ENCODE peak calls at places on chromosome 2, in nine cellular contexts. U, Z, P, R, Q, G, V, N and C are unnamed samples.

GRCh38 chr2:179596018-179596417 is 265.4 kb downstream of the ZNF385B start:
- DNase-seq in P (peak), R (no peak), Q (no peak), N (no peak), V (no peak), G (no peak), U (peak), Z (no peak), C (peak)

GRCh38 chr2:59182249-59182648 is 941.1 kb upstream of the FANCL start:
- DNase-seq in P (no peak), Q (no peak), N (no peak), U (peak), Z (peak), R (no peak), V (peak), G (no peak), C (no peak)

GRCh38 chr2:101517753-101518152 is 42.8 kb upstream of the RFX8 start:
- DNase-seq in Z (no peak), P (no peak), Q (no peak), N (no peak), G (peak), R (no peak), U (peak), V (peak), C (no peak)

GRCh38 chr2:88874063-88874657 is 182.7 kb downstream of the RPIA start:
- DNase-seq in U (peak), N (no peak), Q (peak), G (peak), R (peak), P (peak), Z (peak), V (peak), C (peak)

GRCh38 chr2:168062054-168062453 is 185.3 kb downstream of the STK39 start:
- DNase-seq in Z (no peak), U (no peak), V (no peak), R (no peak), N (no peak), Q (no peak), G (no peak), P (no peak), C (no peak)

GRCh38 chr2:235614900-235615712 is 121.3 kb downstream of the AGAP1 start:
- DNase-seq in Q (no peak), R (no peak), V (no peak), Z (no peak), U (no peak), N (no peak), P (peak), G (peak), C (no peak)

GRCh38 chr2:74489906-74490305 is 7.0 kb downstream of the TTC31 start:
- DNase-seq in V (no peak), U (no peak), G (no peak), N (no peak), R (no peak), P (no peak), Q (no peak), Z (no peak), C (no peak)

GRCh38 chr2:148533685-148534084 is 110.9 kb upstream of the EPC2 start:
- DNase-seq in Q (no peak), P (no peak), Z (no peak), U (no peak), R (no peak), N (no peak), G (no peak), V (no peak), C (no peak)

GRCh38 chr2:23900927-23901322 is 26.0 kb downstream of the ATAD2B start:
- DNase-seq in N (no peak), U (peak), Q (no peak), V (peak), Z (no peak), P (peak), G (peak), R (no peak), C (no peak)

GRCh38 chr2:225479386-225479785 is 79.9 kb downstream of the NYAP2 start:
- DNase-seq in P (no peak), Q (no peak), U (no peak), R (no peak), G (no peak), Z (no peak), N (no peak), V (no peak), C (peak)

GRCh38 chr2:23426284-23426905 is 41.4 kb downstream of the KLHL29 start:
- DNase-seq in N (no peak), Q (no peak), P (no peak), V (no peak), U (no peak), R (no peak), Z (no peak), G (no peak), C (peak)

GRCh38 chr2:207887570-207887969 is 117.9 kb upstream of the FZD5 start:
- DNase-seq in G (no peak), P (no peak), U (no peak), Z (no peak), Q (no peak), R (no peak), V (no peak), N (no peak), C (no peak)

GRCh38 chr2:189580267-189580661 is 322 bp downstream of the SLC40A1 start:
- DNase-seq in Q (no peak), R (peak), P (no peak), V (no peak), G (no peak), U (no peak), Z (peak), N (no peak), C (no peak)

GRCh38 chr2:17228461-17228860 is 289.8 kb downstream of the RAD51AP2 start:
- DNase-seq in R (no peak), G (no peak), V (no peak), Q (no peak), Z (no peak), N (no peak), U (no peak), P (peak), C (no peak)

GRCh38 chr2:119068154-119068725 is 90.3 kb downstream of the C1QL2 start:
- DNase-seq in Z (no peak), U (no peak), P (no peak), Q (no peak), N (no peak), G (no peak), R (no peak), V (no peak), C (no peak)

GRCh38 chr2:96359310-96359709 is 23.7 kb downstream of the NCAPH start:
- DNase-seq in U (no peak), R (peak), V (no peak), Z (peak), Q (no peak), N (no peak), G (no peak), P (no peak), C (no peak)

GRCh38 chr2:96146151-96146880 is 1.1 kb upstream of the DUSP2 start:
- DNase-seq in Z (peak), G (peak), V (no peak), U (no peak), P (no peak), R (peak), Q (peak), N (no peak), C (no peak)

GRCh38 chr2:113175736-113176695 is 2.2 kb downstream of the PSD4 start:
- DNase-seq in P (no peak), N (no peak), G (no peak), Z (no peak), V (no peak), U (no peak), Q (no peak), R (no peak), C (no peak)

GRCh38 chr2:202064206-202064880 is 8.7 kb upstream of the KIAA2012 start:
- DNase-seq in Z (no peak), P (peak), G (peak), R (peak), V (peak), Q (no peak), N (no peak), U (no peak), C (peak)

GRCh38 chr2:42171396-42171971 is 2.3 kb downstream of the EML4 start:
- DNase-seq in R (no peak), Q (no peak), Z (no peak), V (no peak), G (peak), U (no peak), N (no peak), P (no peak), C (no peak)

GRCh38 chr2:189204322-189204941 is 24.9 kb upstream of the COL5A2 start:
- DNase-seq in N (no peak), U (peak), Z (no peak), V (peak), G (no peak), Q (no peak), R (no peak), P (no peak), C (peak)

GRCh38 chr2:177543007-177543760 is 150.6 kb downstream of the AGPS start:
- DNase-seq in Z (no peak), V (peak), G (no peak), P (peak), N (no peak), Q (no peak), U (no peak), R (no peak), C (peak)

GRCh38 chr2:101076581-101076980 is 74.5 kb downstream of the RPL31 start:
- DNase-seq in R (no peak), G (peak), V (no peak), Q (no peak), P (no peak), U (no peak), Z (no peak), N (no peak), C (no peak)

GRCh38 chr2:122100371-122101150 is 345.1 kb downstream of the TSN start:
- DNase-seq in P (peak), G (no peak), R (no peak), Q (no peak), U (no peak), V (no peak), Z (no peak), N (no peak), C (no peak)

GRCh38 chr2:211611061-211611518 is 927.5 kb downstream of the ERBB4 start:
- DNase-seq in V (peak), Z (peak), U (no peak), P (no peak), R (no peak), G (peak), Q (no peak), N (no peak), C (no peak)

GRCh38 chr2:3107567-3107966 is 270.1 kb downstream of the EIPR1 start:
- DNase-seq in Z (no peak), N (no peak), G (no peak), V (no peak), P (no peak), Q (no peak), R (no peak), U (no peak), C (no peak)

GRCh38 chr2:86695053-86695691 is 24.9 kb upstream of the RMND5A start:
- DNase-seq in R (peak), U (peak), N (no peak), P (no peak), V (no peak), Z (no peak), G (peak), Q (no peak), C (no peak)

GRCh38 chr2:120418174-120418787 is 72.3 kb downstream of the INHBB start:
- DNase-seq in G (no peak), Z (no peak), N (no peak), R (no peak), V (no peak), Q (no peak), P (no peak), U (no peak), C (no peak)

GRCh38 chr2:85797959-85798358 is 44.2 kb downstream of the ATOH8 start:
- DNase-seq in U (no peak), V (peak), G (no peak), P (no peak), R (no peak), Z (peak), N (no peak), Q (no peak), C (no peak)

GRCh38 chr2:108323619-108324018 is 34.9 kb downstream of the SULT1C2 start:
- DNase-seq in R (no peak), G (no peak), U (peak), N (no peak), Z (no peak), V (no peak), P (no peak), Q (no peak), C (no peak)

GRCh38 chr2:200736646-200737274 is 75.0 kb upstream of the BZW1 start:
- DNase-seq in N (no peak), U (no peak), Z (no peak), Q (no peak), P (no peak), R (no peak), G (peak), V (no peak), C (no peak)

GRCh38 chr2:29329899-29330298 is 214.7 kb downstream of the CLIP4 start:
- DNase-seq in R (no peak), V (no peak), N (no peak), G (no peak), U (no peak), Z (no peak), P (no peak), Q (no peak), C (no peak)

GRCh38 chr2:108987111-108987510 is 1.9 kb downstream of the EDAR start:
- DNase-seq in U (no peak), V (no peak), G (no peak), R (peak), P (no peak), Q (no peak), N (no peak), Z (no peak), C (no peak)

GRCh38 chr2:12543452-12544220 is 173.1 kb upstream of the TRIB2 start:
- DNase-seq in N (no peak), Z (no peak), P (no peak), R (no peak), Q (no peak), U (no peak), G (no peak), V (no peak), C (no peak)